ENCODE peak calls at places on chromosomes 7 and 10, in four cellular contexts. D is HFF-Myc, J is NCI-H187, P is mucosa of descending colon. G is an unnamed sample.

GRCh38 chr7:30553141-30553540 is 41.5 kb upstream of the GARS1 start:
- DNase-seq in D (no peak), J (no peak), P (no peak), G (no peak)

GRCh38 chr7:2637066-2637471 is 5.3 kb downstream of the TTYH3 start:
- DNase-seq in D (no peak), J (no peak), P (no peak), G (no peak)

GRCh38 chr7:11082552-11083213 is 109.0 kb downstream of the PHF14 start:
- DNase-seq in D (no peak), J (no peak), P (no peak), G (no peak)

GRCh38 chr7:33495207-33495606 is 365.8 kb downstream of the BBS9 start:
- DNase-seq in D (no peak), J (no peak), P (no peak), G (no peak)

GRCh38 chr7:111499027-111499426 is 63.3 kb downstream of the IMMP2L start:
- DNase-seq in D (peak), J (no peak), P (no peak), G (no peak)

GRCh38 chr10:31426425-31426824 is 107.4 kb downstream of the ZEB1 start:
- DNase-seq in D (peak), J (no peak), P (no peak), G (no peak)

GRCh38 chr10:88831709-88832108 is 19.9 kb downstream of the ANKRD22 start:
- DNase-seq in D (no peak), J (no peak), P (no peak), G (no peak)

GRCh38 chr10:75281980-75282379 is 46.2 kb upstream of the COMTD1 start:
- DNase-seq in D (no peak), J (no peak), P (peak), G (no peak)

GRCh38 chr10:5960070-5960972 is 17.0 kb downstream of the IL15RA start:
- DNase-seq in D (no peak), J (no peak), P (no peak), G (no peak)

GRCh38 chr7:143389316-143390097 is 8.4 kb downstream of the ZYX start:
- DNase-seq in D (no peak), J (no peak), P (no peak), G (no peak)

GRCh38 chr10:69629897-69630650 is at the start of gene FAM241B:
- DNase-seq in D (no peak), J (no peak), P (peak), G (peak)

GRCh38 chr7:51316666-51317581 is at the start of gene COBL:
- DNase-seq in D (no peak), J (no peak), P (peak), G (peak)

GRCh38 chr10:89589091-89589725 is 53.8 kb upstream of the SLC16A12 start:
- DNase-seq in D (no peak), J (no peak), P (no peak), G (no peak)

GRCh38 chr7:5526190-5527037 is 102.8 kb upstream of the TNRC18 start:
- DNase-seq in D (no peak), J (no peak), P (peak), G (no peak)

GRCh38 chr10:105586451-105587098 is 945.5 kb downstream of the SORCS3 start:
- DNase-seq in D (no peak), J (no peak), P (no peak), G (no peak)

GRCh38 chr7:41621953-41622831 is 80.7 kb downstream of the INHBA start:
- DNase-seq in D (no peak), J (no peak), P (no peak), G (no peak)

GRCh38 chr7:28478661-28479060 is 66.3 kb downstream of the CREB5 start:
- DNase-seq in D (no peak), J (no peak), P (no peak), G (no peak)

G was measured in endothelial cell.